ENCODE peak calls at places on chromosomes 6 and 20, in nine cellular contexts. T is stimulated activated CD4-positive, alpha-beta T cell treated with anti-CD3 and anti-CD28 coated beads, Interleukin-4, amount 100 ng/mL, for 48 hours; Q is GM04504; S is ovary; A is NCI-H2081; U is hepatocyte; P is NCI-H1417 treated with DMSO at 0.1 percent for 48 hours; F is T-helper 9 cell; J is dermis microvascular lymphatic vessel endothelial cell. N is an unnamed sample.

GRCh38 chr6:15922510-15923307 is 206.2 kb upstream of the MYLIP start:
- DNase-seq in S (no peak), J (no peak), U (peak; percentile 71), P (no peak), T (no peak), F (no peak), A (no peak), Q (peak; percentile 79), N (no peak)

GRCh38 chr20:62951896-62952372 is 575 bp upstream of the SLC17A9 start:
- DNase-seq in F (no peak), P (no peak), A (no peak), Q (no peak), U (no peak), T (no peak), S (peak; percentile 22), J (no peak), N (no peak)

GRCh38 chr6:140320081-140320798 is 945.8 kb upstream of the CITED2 start:
- DNase-seq in A (no peak), S (no peak), T (no peak), Q (no peak), U (no peak), P (no peak), J (no peak), F (no peak), N (no peak)

GRCh38 chr6:168265827-168266815 is 53.5 kb downstream of the DACT2 start:
- DNase-seq in A (no peak), P (no peak), U (no peak), F (no peak), T (no peak), J (no peak), S (no peak), Q (no peak), N (no peak)

GRCh38 chr6:53795254-53795701 is 473 bp downstream of the LRRC1 start:
- DNase-seq in S (no peak), F (no peak), T (no peak), J (no peak), P (no peak), Q (no peak), A (peak; percentile 18), U (no peak), N (no peak)

GRCh38 chr6:120357447-120357846 is 976.8 kb downstream of the TBC1D32 start:
- DNase-seq in A (no peak), S (no peak), U (no peak), T (no peak), F (no peak), Q (no peak), J (no peak), P (no peak), N (no peak)

GRCh38 chr20:208937-209566 is 18.0 kb upstream of the DEFB129 start:
- DNase-seq in Q (peak; percentile 47), P (no peak), F (no peak), S (no peak), J (peak; percentile 59), U (peak; percentile 65), T (peak; percentile 7), A (peak; percentile 15), N (peak; percentile 14)

GRCh38 chr6:154450498-154450897 is 60.0 kb downstream of the CNKSR3 start:
- DNase-seq in P (no peak), T (no peak), U (no peak), Q (no peak), J (no peak), A (peak; percentile 84), S (no peak), F (no peak), N (no peak)

GRCh38 chr6:21886601-21887091 is 293.1 kb downstream of the SOX4 start:
- DNase-seq in Q (peak; percentile 4), U (no peak), T (no peak), S (no peak), P (no peak), F (no peak), J (no peak), A (no peak), N (peak; percentile 95)

GRCh38 chr6:13296536-13296997 is 31.8 kb downstream of the TBC1D7 start:
- DNase-seq in S (no peak), A (no peak), Q (no peak), U (no peak), P (no peak), J (no peak), F (no peak), T (no peak), N (no peak)

GRCh38 chr6:53236241-53236640 is 87.6 kb upstream of the GCM1 start:
- DNase-seq in F (no peak), J (no peak), T (peak; percentile 10), S (no peak), U (no peak), P (no peak), A (no peak), Q (no peak), N (no peak)

GRCh38 chr6:107192739-107193296 is 77.5 kb upstream of the BEND3 start:
- DNase-seq in P (peak; percentile 67), Q (no peak), S (no peak), A (no peak), U (no peak), J (no peak), F (no peak), T (no peak), N (no peak)

GRCh38 chr6:5087389-5087788 is 2.2 kb downstream of the PPP1R3G start:
- DNase-seq in A (no peak), F (no peak), P (no peak), Q (no peak), U (no peak), S (no peak), J (no peak), T (no peak), N (no peak)

GRCh38 chr20:1263853-1264252 is 2.2 kb upstream of the SNPH start:
- DNase-seq in P (no peak), S (no peak), Q (no peak), F (no peak), T (no peak), A (no peak), J (no peak), U (no peak), N (no peak)

GRCh38 chr6:111552999-111553398 is 52.7 kb downstream of the TRAF3IP2 start:
- DNase-seq in U (no peak), S (no peak), J (no peak), P (no peak), T (no peak), F (no peak), Q (no peak), A (peak; percentile 75), N (no peak)

GRCh38 chr6:167898673-167899311 is 72.1 kb downstream of the AFDN start:
- DNase-seq in P (no peak), T (no peak), S (no peak), Q (peak; percentile 7), J (peak; percentile 35), A (peak; percentile 5), F (no peak), U (peak; percentile 37), N (no peak)

GRCh38 chr20:20204326-20204725 is 152.0 kb downstream of the CFAP61 start:
- DNase-seq in T (no peak), S (no peak), J (peak; percentile 2), Q (no peak), F (no peak), A (peak; percentile 48), P (peak; percentile 79), U (no peak), N (no peak)

GRCh38 chr6:168942646-168943045 is 311.0 kb downstream of the THBS2 start:
- DNase-seq in A (no peak), Q (no peak), P (no peak), T (no peak), J (no peak), S (no peak), F (no peak), U (no peak), N (no peak)

GRCh38 chr6:43744490-43744889 is 25.5 kb upstream of the VEGFA start:
- DNase-seq in J (no peak), P (no peak), T (no peak), S (no peak), F (no peak), A (no peak), Q (no peak), U (no peak), N (no peak)

GRCh38 chr6:34093854-34094430 is 51.9 kb downstream of the GRM4 start:
- DNase-seq in T (no peak), S (no peak), F (no peak), U (no peak), P (no peak), Q (no peak), A (no peak), J (no peak), N (no peak)

GRCh38 chr6:107330190-107330589 is 129.2 kb downstream of the PDSS2 start:
- DNase-seq in P (no peak), S (no peak), U (peak; percentile 20), T (no peak), Q (no peak), A (no peak), F (no peak), J (no peak), N (no peak)

GRCh38 chr20:13736792-13737191 is 47.9 kb downstream of the ESF1 start:
- DNase-seq in P (no peak), A (no peak), T (no peak), S (no peak), J (no peak), U (no peak), F (no peak), Q (peak; percentile 52), N (no peak)

GRCh38 chr6:41723178-41723935 is 12.1 kb downstream of the TFEB start:
- DNase-seq in T (no peak), A (no peak), P (no peak), F (no peak), J (no peak), S (no peak), Q (peak; percentile 84), U (peak; percentile 89), N (no peak)

GRCh38 chr6:40627316-40627715 is 40.2 kb upstream of the LRFN2 start:
- DNase-seq in P (no peak), U (no peak), T (no peak), F (no peak), Q (no peak), A (no peak), J (no peak), S (no peak), N (no peak)

GRCh38 chr20:10986586-10986985 is 312.8 kb upstream of the JAG1 start:
- DNase-seq in S (no peak), F (no peak), J (no peak), P (no peak), Q (no peak), U (no peak), A (no peak), T (no peak), N (no peak)

GRCh38 chr20:46073443-46073842 is 16.3 kb downstream of the NCOA5 start:
- DNase-seq in F (no peak), Q (no peak), P (no peak), S (no peak), U (no peak), A (no peak), T (no peak), J (no peak), N (no peak)

GRCh38 chr6:116682334-116682712 is 1.3 kb downstream of the KPNA5 start:
- DNase-seq in Q (no peak), F (no peak), S (peak; percentile 38), P (no peak), T (no peak), A (no peak), J (no peak), U (peak; percentile 26), N (no peak)

GRCh38 chr6:167103041-167103816 is 19.7 kb upstream of the CCR6 start:
- DNase-seq in P (no peak), J (no peak), Q (no peak), T (no peak), F (no peak), A (no peak), U (no peak), S (no peak), N (no peak)

GRCh38 chr6:28282923-28283322 is 1.6 kb downstream of the PGBD1 start:
- DNase-seq in P (no peak), U (no peak), S (no peak), J (no peak), Q (no peak), T (no peak), F (no peak), A (peak; percentile 0), N (no peak)

GRCh38 chr6:54958446-54958845 is 111.9 kb downstream of the FAM83B start:
- DNase-seq in F (no peak), A (no peak), T (no peak), S (no peak), Q (no peak), P (no peak), J (no peak), U (no peak), N (no peak)

GRCh38 chr6:48615041-48615440 is 504.0 kb upstream of the PTCHD4 start:
- DNase-seq in J (no peak), S (no peak), Q (no peak), F (no peak), T (no peak), U (no peak), A (no peak), P (no peak), N (no peak)